ENCODE peak calls at places on chromosomes 5 and 9, in five cellular contexts. G is HEK293T, M is NT2/D1, H is HepG2, F is GM12878. S is an unnamed sample.

GRCh38 chr9:128933731-128934130 is 12.9 kb downstream of the PHYHD1 start:
- DNase-seq in G (no peak), M (no peak), H (no peak), F (no peak), S (no peak)

GRCh38 chr9:108609227-108609894 is 246.4 kb downstream of the ACTL7B start:
- DNase-seq in G (no peak), M (no peak), H (no peak), F (no peak), S (no peak)

GRCh38 chr5:32767948-32768427 is 56.9 kb downstream of the NPR3 start:
- DNase-seq in G (no peak), M (no peak), H (peak; percentile 80), F (no peak), S (no peak)

GRCh38 chr5:117455236-117456233 is 880.9 kb upstream of the SEMA6A start:
- DNase-seq in G (peak; percentile 42), M (no peak), H (peak; percentile 22), F (no peak), S (peak; percentile 43)

GRCh38 chr9:104503440-104503839 is 623 bp upstream of the OR13F1 start:
- DNase-seq in G (no peak), M (no peak), H (no peak), F (no peak), S (no peak)

GRCh38 chr9:10062629-10063395 is 550.0 kb downstream of the PTPRD start:
- DNase-seq in G (no peak), M (no peak), H (no peak), F (no peak), S (no peak)

GRCh38 chr5:16889972-16890519 is 46.0 kb downstream of the MYO10 start:
- DNase-seq in G (no peak), M (no peak), H (no peak), F (no peak), S (no peak)

GRCh38 chr5:167950126-167950721 is 341.2 kb upstream of the WWC1 start:
- DNase-seq in G (no peak), M (no peak), H (no peak), F (no peak), S (no peak)

GRCh38 chr5:91302335-91302734 is 80.8 kb downstream of the ARRDC3 start:
- DNase-seq in G (peak; percentile 46), M (no peak), H (no peak), F (no peak), S (no peak)

GRCh38 chr9:137487454-137488329 is 28.6 kb upstream of the NSMF start:
- DNase-seq in G (no peak), M (no peak), H (no peak), F (no peak), S (no peak)

GRCh38 chr9:1869843-1870242 is 145.3 kb upstream of the SMARCA2 start:
- DNase-seq in G (peak; percentile 19), M (peak; percentile 49), H (peak; percentile 18), F (no peak), S (peak; percentile 64)

GRCh38 chr9:92775466-92775865 is 10.8 kb upstream of the BICD2 start:
- DNase-seq in G (no peak), M (no peak), H (no peak), F (no peak), S (no peak)

GRCh38 chr5:150538007-150538917 is 30.3 kb downstream of the NDST1 start:
- DNase-seq in G (no peak), M (no peak), H (no peak), F (no peak), S (no peak)

GRCh38 chr5:138331449-138332368 is at the start of gene CDC25C:
- DNase-seq in G (peak; percentile 94), M (peak; percentile 94), H (peak; percentile 98), F (peak; percentile 96), S (peak; percentile 96)

GRCh38 chr5:43039468-43040286 is 442 bp downstream of the ANXA2R start:
- DNase-seq in G (peak; percentile 47), M (no peak), H (peak; percentile 50), F (no peak), S (no peak)

GRCh38 chr5:12704955-12705354 is 800.7 kb upstream of the CTNND2 start:
- DNase-seq in G (no peak), M (no peak), H (no peak), F (no peak), S (no peak)

GRCh38 chr9:75431388-75431787 is 343.1 kb downstream of the OSTF1 start:
- DNase-seq in G (no peak), M (no peak), H (no peak), F (no peak), S (no peak)

GRCh38 chr5:180358179-180358578 is 5.0 kb upstream of the GFPT2 start:
- DNase-seq in G (no peak), M (no peak), H (no peak), F (no peak), S (no peak)

GRCh38 chr5:180354966-180355365 is 1.8 kb upstream of the GFPT2 start:
- DNase-seq in G (no peak), M (no peak), H (no peak), F (no peak), S (no peak)

GRCh38 chr5:180358694-180359093 is 5.6 kb upstream of the GFPT2 start:
- DNase-seq in G (no peak), M (no peak), H (no peak), F (no peak), S (no peak)

GRCh38 chr5:180364306-180364856 is 11.2 kb upstream of the GFPT2 start:
- DNase-seq in G (no peak), M (no peak), H (no peak), F (no peak), S (no peak)

GRCh38 chr5:180360078-180360957 is 7.2 kb upstream of the GFPT2 start:
- DNase-seq in G (no peak), M (no peak), H (no peak), F (no peak), S (no peak)
- TF ChIP-seq SUZ12 in G (no peak), M (no peak), H (no peak), F (no peak), S (no peak)

GRCh38 chr5:173767580-173768266 is 120.4 kb upstream of the CPEB4 start:
- DNase-seq in G (no peak), M (no peak), H (peak; percentile 35), F (no peak), S (no peak)
- TF ChIP-seq SUZ12 in G (no peak), M (no peak), H (no peak), F (no peak), S (no peak)

GRCh38 chr5:115179068-115179958 is 9.6 kb upstream of the TRIM36 start:
- DNase-seq in G (peak; percentile 23), M (no peak), H (no peak), F (no peak), S (peak; percentile 69)
- TF ChIP-seq SUZ12 in G (no peak), M (no peak), H (no peak), F (peak; percentile 76), S (peak; percentile 95)

DNA sequence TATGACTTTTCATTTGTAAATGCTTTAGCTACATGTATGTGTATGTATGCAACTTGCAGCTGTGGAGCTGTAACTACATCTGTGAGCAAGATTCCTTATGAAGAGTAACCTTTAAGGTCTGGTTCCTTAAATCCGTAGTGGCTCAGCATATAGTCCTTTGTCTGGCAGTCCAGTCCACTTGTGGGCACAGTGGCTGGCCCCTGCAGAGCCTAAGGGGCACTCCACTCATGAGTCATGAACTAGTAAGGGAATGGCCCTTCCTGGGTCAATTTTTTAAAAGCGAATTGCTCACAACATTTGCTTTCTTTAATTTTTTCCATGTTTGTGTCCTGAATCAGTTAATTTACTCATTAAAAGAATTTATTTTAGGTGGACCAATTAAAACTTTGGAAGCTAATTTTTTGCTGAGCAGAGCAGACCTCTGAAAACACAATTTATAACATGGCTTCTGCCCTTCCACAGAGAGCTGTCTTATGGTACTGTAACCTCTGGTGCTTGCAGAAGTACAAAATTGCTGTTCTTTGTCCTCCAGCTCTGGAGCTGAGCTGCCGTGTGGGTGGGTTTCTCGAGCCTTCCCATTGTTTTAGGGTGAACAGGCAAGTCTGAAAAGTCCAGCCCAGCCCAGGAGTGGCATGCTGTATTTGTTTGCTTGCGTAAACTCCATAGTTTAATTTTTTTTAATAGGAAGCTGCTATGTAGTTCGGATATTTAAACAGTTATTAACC is 110.1 kb downstream of the MVB12B start:
- DNase-seq in G (no peak), M (no peak), H (no peak), F (no peak), S (no peak)
- TF ChIP-seq SUZ12 in G (no peak), M (no peak), H (no peak), F (no peak), S (no peak)

DNA sequence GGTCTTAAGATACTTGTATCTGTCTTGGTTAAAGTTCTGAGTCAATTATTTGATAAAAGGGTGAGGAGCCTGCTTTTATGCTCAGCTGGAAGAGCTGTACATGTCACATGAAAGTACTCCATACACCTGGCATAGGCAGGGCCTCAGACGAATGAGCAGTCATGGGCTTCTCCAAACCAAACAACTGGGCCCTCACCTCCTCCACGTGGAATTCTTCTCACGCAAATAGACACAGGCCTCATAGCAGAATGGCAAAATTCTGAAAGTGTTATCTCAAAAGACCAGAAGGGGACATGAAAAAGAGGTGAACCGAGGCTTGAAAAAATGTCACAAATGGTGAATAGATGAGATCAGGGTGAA is 48.6 kb downstream of the FAM240B start:
- DNase-seq in G (no peak), M (no peak), H (no peak), F (no peak), S (no peak)
- TF ChIP-seq SUZ12 in G (no peak), M (no peak), H (no peak), F (no peak), S (no peak)

GRCh38 chr5:3671366-3671765 is 75.7 kb downstream of the IRX1 start:
- DNase-seq in G (no peak), M (no peak), H (no peak), F (no peak), S (no peak)
- TF ChIP-seq SUZ12 in G (no peak), M (no peak), H (no peak), F (no peak), S (no peak)

DNA sequence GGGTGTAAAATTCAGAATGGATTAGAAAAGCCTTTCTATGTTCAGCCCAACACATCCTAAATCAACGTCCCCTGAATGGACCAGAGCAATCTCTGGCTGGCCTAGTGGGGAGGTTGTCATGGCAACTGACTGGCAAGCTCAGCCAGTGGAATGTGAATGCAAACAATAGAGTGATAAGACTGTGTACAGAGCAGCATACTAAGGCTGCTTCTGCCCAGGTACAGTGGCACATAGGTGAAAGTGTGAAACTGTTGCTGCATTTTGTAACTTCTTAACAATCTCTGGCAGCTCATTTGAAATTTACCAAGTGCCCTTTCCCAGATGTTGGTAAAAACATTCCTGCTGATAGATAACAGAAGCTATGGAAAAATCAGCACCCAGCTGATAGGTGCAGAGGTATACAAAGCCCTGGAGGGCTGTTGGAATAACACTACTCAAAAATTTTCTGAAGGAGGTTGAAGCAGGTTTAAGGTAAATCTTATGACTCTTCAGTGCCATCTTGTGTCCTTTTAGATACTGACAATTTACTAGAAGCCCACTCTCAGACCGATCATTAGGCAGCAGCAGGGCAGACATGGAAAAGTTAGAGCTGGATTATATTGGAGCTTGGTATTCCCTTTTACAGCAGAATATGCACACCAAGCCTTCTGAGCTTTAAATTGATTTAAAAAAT is 267.3 kb downstream of the RAB3C start:
- DNase-seq in G (peak; percentile 47), M (peak; percentile 23), H (peak; percentile 87), F (no peak), S (no peak)
- TF ChIP-seq SUZ12 in G (no peak), M (no peak), H (no peak), F (no peak), S (no peak)

DNA sequence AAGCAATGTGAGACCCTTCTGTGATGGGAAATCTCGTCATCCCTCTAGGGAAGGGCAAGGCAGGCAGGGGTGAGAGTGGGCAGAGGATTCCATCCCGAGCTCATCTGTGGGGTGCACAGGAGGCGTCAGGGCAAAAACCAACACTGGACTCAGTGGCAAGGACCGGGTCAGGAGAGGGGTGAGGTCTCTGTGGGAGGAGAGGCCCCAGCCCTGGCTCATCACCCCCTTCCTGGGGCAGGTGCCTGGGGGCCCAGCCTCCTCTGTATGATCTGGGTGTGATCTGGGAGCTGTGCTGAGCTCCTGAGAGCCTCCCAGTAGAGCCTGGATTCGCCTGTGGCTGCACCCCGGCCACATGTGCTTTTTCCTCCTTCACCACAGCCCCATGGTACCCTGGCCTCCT is 597 bp downstream of the SPATA31E1 start:
- DNase-seq in G (peak; percentile 5), M (no peak), H (no peak), F (no peak), S (no peak)
- TF ChIP-seq SUZ12 in G (no peak), M (no peak), H (no peak), F (no peak), S (no peak)

S was measured in H1.